ENCODE peak calls at places on chromosomes 3 and 15, in six cellular contexts. F is chondrocyte; Z is psoas muscle; Q is effector memory CD4-positive, alpha-beta T cell; S is T-cell; G is activated effector memory CD4-positive, alpha-beta T cell treated with anti-CD3 and anti-CD28 coated beads, Interleukin-2, amount 50 U/mL, for 16 hours. Y is an unnamed sample.

GRCh38 chr15:74541494-74542191 is 623 bp downstream of the ARID3B start:
- DNase-seq in S (peak; percentile 62), G (peak; percentile 88), Z (peak; percentile 30), Q (peak; percentile 51), F (no peak), Y (peak; percentile 54)

GRCh38 chr3:129845956-129846355 is 47.6 kb downstream of the TMCC1 start:
- DNase-seq in Q (no peak), S (no peak), Z (no peak), F (no peak), G (no peak), Y (no peak)

GRCh38 chr3:32296251-32297204 is 58.0 kb downstream of the CMTM8 start:
- DNase-seq in G (peak; percentile 87), Z (peak; percentile 42), Q (peak; percentile 46), S (peak; percentile 51), F (no peak), Y (peak; percentile 43)

GRCh38 chr3:87397210-87397609 is 120.8 kb upstream of the POU1F1 start:
- DNase-seq in S (no peak), Q (no peak), Z (no peak), F (no peak), G (no peak), Y (no peak)

GRCh38 chr3:189985938-189986337 is 134.8 kb downstream of the P3H2 start:
- DNase-seq in S (no peak), Q (no peak), Z (no peak), G (no peak), F (no peak), Y (no peak)

GRCh38 chr3:186783731-186784515 is 546 bp downstream of the EIF4A2 start:
- DNase-seq in F (no peak), Q (peak; percentile 66), Z (peak; percentile 88), S (peak; percentile 78), G (peak; percentile 93), Y (peak; percentile 75)

GRCh38 chr3:61522064-61522463 is 39.3 kb upstream of the PTPRG start:
- DNase-seq in Z (no peak), G (no peak), S (no peak), F (no peak), Q (no peak), Y (no peak)

GRCh38 chr3:136332776-136333175 is 82.6 kb downstream of the PCCB start:
- DNase-seq in Q (no peak), Z (no peak), G (no peak), S (no peak), F (no peak), Y (no peak)

GRCh38 chr3:151290673-151291072 is 12.3 kb upstream of the P2RY14 start:
- DNase-seq in F (no peak), Q (no peak), Z (no peak), G (no peak), S (no peak), Y (no peak)

GRCh38 chr3:44125882-44126281 is 115.8 kb upstream of the TOPAZ1 start:
- DNase-seq in G (no peak), Q (no peak), Z (no peak), S (no peak), F (no peak), Y (no peak)

GRCh38 chr3:33980252-33980651 is 181.8 kb downstream of the PDCD6IP start:
- DNase-seq in Z (no peak), G (no peak), F (no peak), Q (no peak), S (no peak), Y (no peak)

GRCh38 chr15:72599855-72600464 is 54.5 kb upstream of the GOLGA6B start:
- DNase-seq in S (no peak), Q (no peak), G (no peak), Z (no peak), F (no peak), Y (no peak)

GRCh38 chr15:72182673-72183072 is 14.9 kb downstream of the GRAMD2A start:
- DNase-seq in Q (no peak), Z (no peak), G (no peak), F (no peak), S (no peak), Y (no peak)

GRCh38 chr15:77474987-77475385 is 54.3 kb downstream of the HMG20A start:
- DNase-seq in Q (no peak), Z (no peak), G (no peak), F (no peak), S (no peak), Y (no peak)

GRCh38 chr3:73510298-73510697 is 114.4 kb downstream of the PDZRN3 start:
- DNase-seq in F (no peak), Z (no peak), G (no peak), S (no peak), Q (no peak), Y (no peak)

GRCh38 chr15:50257924-50258323 is 7.6 kb downstream of the HDC start:
- DNase-seq in G (no peak), Z (no peak), S (no peak), F (no peak), Q (no peak), Y (no peak)

GRCh38 chr3:184788751-184789150 is 23.2 kb upstream of the VPS8 start:
- DNase-seq in F (no peak), Z (no peak), S (no peak), Q (no peak), G (no peak), Y (no peak)

GRCh38 chr15:55230051-55230670 is 33.4 kb upstream of the RSL24D1 start:
- DNase-seq in Q (no peak), S (no peak), F (no peak), Z (no peak), G (no peak), Y (no peak)

GRCh38 chr3:179840985-179841384 is 188.1 kb downstream of the USP13 start:
- DNase-seq in S (no peak), Z (no peak), Q (no peak), G (no peak), F (no peak), Y (no peak)

GRCh38 chr15:74790080-74790916 is 8.4 kb downstream of the CSK start:
- DNase-seq in G (peak; percentile 75), Z (peak; percentile 74), S (no peak), Q (peak; percentile 39), F (no peak), Y (peak; percentile 40)